ENCODE peak calls at places on chromosomes 12 and 14, in four cellular contexts. F is prostate gland, U is AG04450, O is cardiac muscle cell. W is an unnamed sample.

GRCh38 chr12:122089080-122089479 is 10.5 kb downstream of the MLXIP start:
- DNase-seq in F (no peak), U (no peak), O (no peak), W (no peak)

GRCh38 chr14:68384335-68384734 is 408.5 kb downstream of the ZFP36L1 start:
- DNase-seq in F (no peak), U (no peak), O (no peak), W (no peak)

GRCh38 chr14:98906123-98906995 is 365.6 kb downstream of the BCL11B start:
- DNase-seq in F (peak), U (no peak), O (peak), W (no peak)

GRCh38 chr14:69483765-69484443 is 624 bp upstream of the PLEKHD1 start:
- DNase-seq in F (no peak), U (no peak), O (peak), W (no peak)

GRCh38 chr14:39339003-39339402 is 93.2 kb downstream of the FBXO33 start:
- DNase-seq in F (no peak), U (no peak), O (peak), W (no peak)

GRCh38 chr14:94158239-94158888 is 15.8 kb upstream of the PPP4R4 start:
- DNase-seq in F (no peak), U (no peak), O (no peak), W (no peak)

GRCh38 chr14:30874120-30874998 is at the start of gene COCH:
- DNase-seq in F (no peak), U (no peak), O (peak), W (no peak)

GRCh38 chr14:75204106-75204505 is 27.7 kb upstream of the TMED10 start:
- DNase-seq in F (no peak), U (no peak), O (no peak), W (no peak)

GRCh38 chr12:132354982-132355680 is 25.7 kb upstream of the GALNT9 start:
- DNase-seq in F (no peak), U (no peak), O (no peak), W (no peak)

GRCh38 chr12:1474059-1474537 is 120.3 kb downstream of the FBXL14 start:
- DNase-seq in F (no peak), U (peak), O (peak), W (no peak)

GRCh38 chr12:48379784-48380183 is 29.1 kb upstream of the ZNF641 start:
- DNase-seq in F (no peak), U (no peak), O (no peak), W (no peak)

GRCh38 chr12:47851303-47851952 is 31.7 kb upstream of the HDAC7 start:
- DNase-seq in F (no peak), U (no peak), O (no peak), W (no peak)

GRCh38 chr12:38543151-38543550 is 226.6 kb downstream of the ALG10B start:
- DNase-seq in F (no peak), U (no peak), O (no peak), W (no peak)

GRCh38 chr14:71384007-71384605 is 476.8 kb downstream of the PCNX1 start:
- DNase-seq in F (no peak), U (no peak), O (no peak), W (no peak)

GRCh38 chr12:32466187-32466586 is 66.8 kb downstream of the FGD4 start:
- DNase-seq in F (no peak), U (no peak), O (no peak), W (no peak)

GRCh38 chr12:30692470-30692869 is 3.2 kb downstream of the IPO8 start:
- DNase-seq in F (no peak), U (no peak), O (no peak), W (no peak)

GRCh38 chr14:96091941-96092411 is 52.8 kb downstream of the C14orf132 start:
- DNase-seq in F (no peak), U (no peak), O (no peak), W (no peak)

GRCh38 chr12:124869011-124869665 is 5.5 kb upstream of the SCARB1 start:
- DNase-seq in F (no peak), U (no peak), O (no peak), W (no peak)

GRCh38 chr12:128928361-128928760 is 75.1 kb downstream of the GLT1D1 start:
- DNase-seq in F (no peak), U (no peak), O (no peak), W (no peak)

GRCh38 chr14:92472860-92473259 is 40.7 kb upstream of the RIN3 start:
- DNase-seq in F (no peak), U (no peak), O (no peak), W (no peak)

GRCh38 chr12:38175538-38175937 is 141.0 kb upstream of the ALG10B start:
- DNase-seq in F (no peak), U (no peak), O (no peak), W (no peak)

GRCh38 chr12:57160021-57160420 is 12.6 kb upstream of the LRP1-AS start:
- DNase-seq in F (no peak), U (no peak), O (no peak), W (no peak)

GRCh38 chr12:122999196-122999946 is 18.9 kb downstream of the ARL6IP4 start:
- DNase-seq in F (no peak), U (no peak), O (no peak), W (no peak)

GRCh38 chr12:69112616-69113015 is 126.8 kb upstream of the CPSF6 start:
- DNase-seq in F (no peak), U (no peak), O (no peak), W (no peak)

GRCh38 chr14:103770902-103771301 is 55.3 kb downstream of the ZFYVE21 start:
- DNase-seq in F (no peak), U (no peak), O (no peak), W (no peak)
- TF ChIP-seq CTCF in F (no peak), U (no peak), O (no peak), W (no peak)

GRCh38 chr14:76499399-76499798 is 123.5 kb downstream of the ESRRB start:
- DNase-seq in F (no peak), U (no peak), O (no peak), W (no peak)

GRCh38 chr14:76498976-76499375 is 123.0 kb downstream of the ESRRB start:
- DNase-seq in F (no peak), U (no peak), O (no peak), W (no peak)

GRCh38 chr14:76495983-76496382 is 120.0 kb downstream of the ESRRB start:
- DNase-seq in F (no peak), U (no peak), O (no peak), W (no peak)

GRCh38 chr14:76498536-76498935 is 122.6 kb downstream of the ESRRB start:
- DNase-seq in F (no peak), U (no peak), O (no peak), W (no peak)

DNA sequence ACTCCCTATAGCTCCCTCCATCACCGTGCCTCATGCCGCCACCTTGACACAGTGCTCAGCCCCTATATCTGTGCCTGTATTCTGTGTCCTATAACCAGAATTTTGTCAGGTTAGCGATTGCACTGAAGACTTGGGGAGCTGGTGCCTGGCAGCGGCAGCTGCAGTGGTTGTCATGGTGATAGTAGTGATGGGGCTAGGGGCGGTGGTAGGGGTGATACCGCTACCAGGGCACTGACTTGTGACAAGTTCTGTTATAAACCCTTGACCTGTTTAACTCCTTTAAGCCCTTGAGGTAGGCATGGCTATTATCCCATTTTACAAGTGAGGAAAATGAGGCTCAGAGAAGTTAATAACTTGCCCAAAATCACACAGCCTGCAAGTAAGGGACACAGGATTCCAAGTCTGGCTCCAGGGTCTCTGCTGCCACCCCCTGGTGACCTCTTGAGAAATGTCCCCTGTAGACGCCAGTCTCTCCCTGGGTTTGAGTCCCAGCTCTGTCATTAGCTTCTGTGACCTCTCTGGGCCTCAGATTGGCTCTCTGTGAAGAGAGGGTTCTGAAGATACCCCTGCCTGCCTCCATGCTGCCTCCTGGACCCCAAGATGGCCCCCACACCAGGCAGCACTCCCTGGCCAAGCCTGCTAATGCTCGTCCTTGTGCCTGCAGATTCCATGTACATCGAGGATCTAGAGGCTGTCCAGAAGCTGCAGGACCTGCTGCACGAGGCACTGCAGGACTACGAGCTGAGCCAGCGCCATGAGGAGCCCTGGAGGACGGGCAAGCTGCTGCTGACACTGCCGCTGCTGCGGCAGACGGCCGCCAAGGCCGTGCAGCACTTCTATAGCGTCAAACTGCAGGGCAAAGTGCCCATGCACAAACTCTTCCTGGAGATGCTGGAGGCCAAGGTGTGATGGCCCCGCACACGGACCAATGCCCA is 121.9 kb downstream of the ESRRB start:
- DNase-seq in F (no peak), U (no peak), O (peak), W (no peak)
- TF ChIP-seq CTCF in F (no peak), U (no peak), O (no peak), W (no peak)

DNA sequence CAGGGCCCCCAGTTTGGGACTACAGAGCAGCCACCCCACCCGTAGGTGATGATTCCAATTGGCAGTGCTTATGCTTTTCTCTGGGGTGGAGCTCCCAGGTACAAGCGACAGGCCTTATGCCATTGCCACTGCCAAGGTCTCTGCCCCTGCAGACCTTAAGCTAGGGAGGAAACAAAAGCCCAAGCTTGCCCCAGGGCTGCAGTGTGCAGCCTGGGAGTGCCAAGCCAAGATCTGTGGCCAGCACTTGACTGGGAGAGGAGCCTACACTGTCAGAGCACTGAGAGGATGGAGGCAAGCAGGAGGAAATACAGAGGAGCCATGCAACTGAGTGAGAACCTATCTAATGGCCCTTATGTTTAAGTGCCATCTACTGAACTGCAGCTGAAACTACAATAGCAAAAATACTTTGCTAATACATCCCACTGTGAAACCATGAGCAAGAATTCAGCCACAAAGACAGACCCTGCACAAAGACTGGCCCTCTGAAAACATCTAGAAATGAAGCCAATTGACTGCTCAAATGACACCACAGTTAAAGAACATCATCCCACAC is 17.7 kb upstream of the ASCL1 start:
- DNase-seq in F (no peak), U (no peak), O (no peak), W (no peak)
- TF ChIP-seq CTCF in F (no peak), U (no peak), O (no peak), W (no peak)

DNA sequence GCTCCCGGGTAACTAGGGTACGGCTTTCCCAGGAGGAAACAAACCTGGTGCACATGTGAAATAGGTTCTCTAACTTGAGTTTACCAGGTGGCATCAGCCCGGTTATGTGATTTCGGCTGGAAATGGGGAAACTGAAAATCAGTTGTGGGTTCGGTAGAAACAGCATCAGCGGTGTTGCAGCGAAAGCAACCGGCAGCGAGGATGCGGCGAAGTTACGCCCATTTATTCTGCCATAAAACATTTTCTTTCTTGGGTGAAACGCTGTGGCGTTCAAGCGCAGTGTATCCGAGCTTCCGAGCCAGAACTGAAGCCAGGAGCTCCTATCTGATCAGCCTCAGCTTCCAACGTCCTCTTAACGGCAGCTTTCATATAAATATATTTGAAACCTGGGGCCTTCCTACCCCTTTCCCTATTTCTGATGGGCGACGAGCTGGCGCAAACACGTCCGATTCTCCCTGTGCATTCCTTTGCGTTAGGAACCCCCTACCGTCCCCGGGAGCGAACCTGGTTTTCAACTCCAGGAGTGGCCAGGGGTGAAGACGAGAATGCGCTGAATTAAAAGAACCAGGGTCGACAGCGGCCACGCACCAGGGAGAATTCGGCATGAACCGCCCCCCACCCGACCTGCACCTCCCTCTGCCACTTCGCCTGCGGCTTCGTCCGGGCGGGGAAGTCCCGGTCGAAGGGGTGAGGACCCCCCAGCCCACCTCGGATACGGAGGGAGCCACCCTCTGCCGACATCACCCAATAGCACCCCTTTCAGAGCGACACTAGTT is 1.6 kb downstream of the DPF3 start:
- DNase-seq in F (no peak), U (no peak), O (peak), W (no peak)
- TF ChIP-seq CTCF in F (no peak), U (peak), O (no peak), W (no peak)

GRCh38 chr12:78146365-78146772 is 315.7 kb downstream of the NAV3 start:
- DNase-seq in F (no peak), U (peak), O (peak), W (no peak)
- TF ChIP-seq CTCF in F (peak), U (peak), O (peak), W (no peak)

DNA sequence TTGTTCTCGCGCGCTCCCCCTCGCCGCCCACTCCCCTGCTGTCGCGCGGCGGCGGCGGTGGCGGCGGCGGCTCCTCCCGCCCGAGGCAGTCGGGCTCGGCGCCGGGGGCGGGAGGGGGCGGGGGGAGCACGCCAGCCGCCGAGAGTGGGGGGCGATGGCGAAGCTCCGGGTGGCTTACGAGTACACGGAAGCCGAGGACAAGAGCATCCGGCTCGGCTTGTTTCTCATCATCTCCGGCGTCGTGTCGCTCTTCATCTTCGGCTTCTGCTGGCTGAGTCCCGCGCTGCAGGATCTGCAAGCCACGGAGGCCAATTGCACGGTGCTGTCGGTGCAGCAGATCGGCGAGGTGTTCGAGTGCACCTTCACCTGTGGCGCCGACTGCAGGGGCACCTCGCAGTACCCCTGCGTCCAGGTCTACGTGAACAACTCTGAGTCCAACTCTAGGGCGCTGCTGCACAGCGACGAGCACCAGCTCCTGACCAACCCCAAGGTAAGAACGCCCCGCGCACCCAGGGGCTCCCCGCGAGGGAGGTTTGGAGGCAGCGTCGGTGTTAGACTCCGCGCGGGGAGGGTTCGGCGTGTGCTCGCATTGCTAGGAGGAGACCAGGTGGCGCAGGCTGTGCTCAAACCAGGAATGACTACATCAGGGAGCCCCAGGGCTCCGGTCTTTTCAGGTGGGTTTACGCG is 634 bp downstream of the KCNMB4 start:
- DNase-seq in F (peak), U (peak), O (peak), W (peak)
- TF ChIP-seq CTCF in F (no peak), U (no peak), O (no peak), W (no peak)

GRCh38 chr12:3035815-3036702 is 41.1 kb upstream of the TSPAN9 start:
- DNase-seq in F (no peak), U (no peak), O (peak), W (no peak)
- TF ChIP-seq CTCF in F (no peak), U (peak), O (peak), W (no peak)

GRCh38 chr14:106318700-106319099 is 792.3 kb downstream of the TMEM121 start:
- DNase-seq in F (no peak), U (no peak), O (no peak), W (no peak)
- TF ChIP-seq CTCF in F (no peak), U (no peak), O (no peak), W (no peak)

DNA sequence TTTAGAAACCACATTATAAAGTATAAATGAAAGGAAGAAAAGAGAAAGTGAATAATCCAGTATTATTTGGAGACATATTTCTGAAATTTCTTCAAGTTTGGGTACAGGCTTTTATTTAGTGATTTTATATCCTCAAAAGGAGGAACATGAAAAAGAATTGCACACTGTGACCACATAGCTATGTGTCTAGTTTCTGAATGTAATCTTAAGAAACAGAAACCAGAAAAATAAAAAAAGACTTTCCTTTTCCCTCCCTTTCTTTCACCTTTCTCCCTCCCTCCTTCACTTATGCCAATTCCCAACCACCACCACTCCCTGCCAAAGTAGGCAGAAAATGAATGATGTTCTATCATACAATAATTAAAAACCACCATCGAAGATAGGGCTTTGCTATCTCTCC is 189.6 kb downstream of the PRKD1 start:
- DNase-seq in F (no peak), U (no peak), O (no peak), W (no peak)
- TF ChIP-seq CTCF in F (no peak), U (no peak), O (no peak), W (no peak)

GRCh38 chr12:100337299-100337698 is 19.6 kb upstream of the SLC17A8 start:
- DNase-seq in F (no peak), U (no peak), O (no peak), W (no peak)

GRCh38 chr12:100337727-100338126 is 19.1 kb upstream of the SLC17A8 start:
- DNase-seq in F (peak), U (no peak), O (no peak), W (no peak)

DNA sequence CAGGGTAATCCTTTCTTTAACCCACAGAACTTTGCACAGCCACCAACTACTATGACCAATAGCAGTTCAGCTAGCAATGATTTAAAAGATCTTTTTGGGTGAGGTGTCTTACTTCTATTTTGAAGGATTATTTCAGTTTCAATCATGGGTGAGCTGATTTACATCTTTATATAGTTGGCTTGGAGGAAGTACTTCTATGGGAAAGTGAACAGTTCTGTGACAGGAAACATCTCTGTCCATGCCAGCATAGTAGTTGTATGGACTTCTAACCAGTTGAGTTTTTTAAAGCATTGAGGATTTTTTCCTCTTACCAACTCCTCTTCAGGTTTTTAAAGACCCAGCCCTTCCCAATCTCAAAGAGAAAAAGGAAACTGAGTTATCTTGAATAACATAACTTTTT is 17.8 kb upstream of the SLC17A8 start:
- DNase-seq in F (no peak), U (no peak), O (no peak), W (no peak)
- TF ChIP-seq CTCF in F (no peak), U (no peak), O (no peak), W (no peak)